ENCODE peak calls at places on chromosomes 16 and 17, in four cellular contexts. Q, P, T and C are unnamed samples.

GRCh38 chr16:3020604-3021448 is 658 bp downstream of the TNFRSF12A start:
- DNase-seq in Q (no peak), P (peak), T (peak), C (no peak)

GRCh38 chr17:11366451-11366850 is 125.4 kb downstream of the SHISA6 start:
- DNase-seq in Q (no peak), P (no peak), T (no peak), C (no peak)

GRCh38 chr17:73414171-73414955 is 102.6 kb upstream of the CDC42EP4 start:
- DNase-seq in Q (no peak), P (no peak), T (no peak), C (no peak)

GRCh38 chr16:80997139-80997798 is 9.4 kb downstream of the CMC2 start:
- DNase-seq in Q (no peak), P (no peak), T (no peak), C (peak)

GRCh38 chr16:69073181-69073669 is 32.2 kb upstream of the HAS3 start:
- DNase-seq in Q (no peak), P (no peak), T (no peak), C (no peak)

GRCh38 chr16:29987371-29988085 is 7.9 kb downstream of the HIRIP3 start:
- DNase-seq in Q (no peak), P (no peak), T (no peak), C (no peak)

GRCh38 chr17:29557717-29558116 is 9.1 kb downstream of the ABHD15 start:
- DNase-seq in Q (no peak), P (no peak), T (no peak), C (no peak)

GRCh38 chr17:74408262-74408661 is 23.6 kb upstream of the GPRC5C start:
- DNase-seq in Q (no peak), P (no peak), T (no peak), C (no peak)

GRCh38 chr17:49783051-49783715 is 5.3 kb upstream of the KAT7 start:
- DNase-seq in Q (no peak), P (no peak), T (peak), C (no peak)

GRCh38 chr16:81077077-81077940 is at the start of gene C16orf46:
- DNase-seq in Q (peak), P (peak), T (peak), C (peak)

GRCh38 chr16:31874354-31875111 is 926 bp downstream of the ZNF267 start:
- DNase-seq in Q (no peak), P (no peak), T (no peak), C (peak)

GRCh38 chr16:77675464-77676324 is 46.6 kb upstream of the NUDT7 start:
- DNase-seq in Q (peak), P (peak), T (peak), C (peak)

GRCh38 chr17:42163113-42163512 is 8.3 kb upstream of the RAB5C start:
- DNase-seq in Q (no peak), P (peak), T (no peak), C (peak)

GRCh38 chr17:1511290-1511689 is 5.1 kb downstream of the INPP5K start:
- DNase-seq in Q (no peak), P (no peak), T (peak), C (no peak)

GRCh38 chr17:80441598-80442304 is 26.8 kb downstream of the ENDOV start:
- DNase-seq in Q (no peak), P (no peak), T (no peak), C (no peak)

GRCh38 chr17:28926786-28927185 is 23.9 kb upstream of the DHRS13 start:
- DNase-seq in Q (no peak), P (no peak), T (no peak), C (no peak)

GRCh38 chr16:998615-999014 is 17.0 kb downstream of the SOX8 start:
- DNase-seq in Q (no peak), P (no peak), T (no peak), C (no peak)

DNA sequence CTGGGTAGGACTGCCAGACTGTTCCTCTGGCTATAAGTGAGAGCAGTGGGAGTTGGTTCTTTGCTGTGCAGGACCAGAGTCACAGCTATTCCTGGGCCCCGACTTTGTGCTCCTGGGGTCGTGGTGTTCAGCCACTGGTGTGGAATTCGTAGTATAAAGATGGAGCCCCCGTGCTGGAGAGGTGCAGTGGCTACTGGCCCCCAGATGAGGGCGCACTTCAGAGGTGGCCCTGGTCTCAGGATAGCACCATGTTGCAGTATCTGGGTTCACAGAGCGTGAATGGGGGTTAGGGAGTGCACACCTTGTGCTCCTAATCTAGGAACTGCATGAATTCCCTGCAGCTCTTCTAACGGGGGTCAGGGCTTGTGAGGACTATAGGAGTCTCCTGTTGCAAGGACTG is 21.1 kb downstream of the TANC2 start:
- DNase-seq in Q (no peak), P (peak), T (no peak), C (no peak)
- TF ChIP-seq CTCF in Q (peak), P (no peak), T (no peak), C (no peak)

DNA sequence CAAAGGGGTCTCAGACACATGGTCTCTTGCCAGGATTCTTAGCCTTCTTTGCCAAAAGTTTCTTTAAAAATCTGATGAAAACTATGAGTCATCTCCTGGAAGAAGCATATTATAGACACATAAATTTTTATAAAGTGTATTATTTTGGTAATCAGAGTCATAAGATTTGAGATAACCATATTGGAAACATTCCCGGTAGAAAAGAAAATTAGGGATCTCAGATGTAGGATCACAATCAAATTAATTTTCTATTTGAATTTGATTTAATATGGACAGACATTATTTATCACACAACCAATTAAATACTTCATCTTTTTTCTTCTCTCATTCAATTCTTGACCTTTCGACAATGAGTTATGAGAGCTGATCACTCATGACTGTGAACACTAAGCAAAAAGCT is 347.7 kb upstream of the CDH8 start:
- DNase-seq in Q (no peak), P (no peak), T (no peak), C (no peak)
- TF ChIP-seq CTCF in Q (no peak), P (no peak), T (no peak), C (no peak)

GRCh38 chr17:44956076-44956475 is 8.5 kb upstream of the KIF18B start:
- DNase-seq in Q (no peak), P (no peak), T (peak), C (no peak)

GRCh38 chr17:44960654-44961053 is 7.4 kb downstream of the C1QL1 start:
- DNase-seq in Q (no peak), P (no peak), T (peak), C (no peak)

GRCh38 chr17:44959821-44960523 is 8.1 kb downstream of the C1QL1 start:
- DNase-seq in Q (no peak), P (no peak), T (peak), C (no peak)

GRCh38 chr17:44952946-44953475 is 5.4 kb upstream of the KIF18B start:
- DNase-seq in Q (no peak), P (no peak), T (peak), C (no peak)

DNA sequence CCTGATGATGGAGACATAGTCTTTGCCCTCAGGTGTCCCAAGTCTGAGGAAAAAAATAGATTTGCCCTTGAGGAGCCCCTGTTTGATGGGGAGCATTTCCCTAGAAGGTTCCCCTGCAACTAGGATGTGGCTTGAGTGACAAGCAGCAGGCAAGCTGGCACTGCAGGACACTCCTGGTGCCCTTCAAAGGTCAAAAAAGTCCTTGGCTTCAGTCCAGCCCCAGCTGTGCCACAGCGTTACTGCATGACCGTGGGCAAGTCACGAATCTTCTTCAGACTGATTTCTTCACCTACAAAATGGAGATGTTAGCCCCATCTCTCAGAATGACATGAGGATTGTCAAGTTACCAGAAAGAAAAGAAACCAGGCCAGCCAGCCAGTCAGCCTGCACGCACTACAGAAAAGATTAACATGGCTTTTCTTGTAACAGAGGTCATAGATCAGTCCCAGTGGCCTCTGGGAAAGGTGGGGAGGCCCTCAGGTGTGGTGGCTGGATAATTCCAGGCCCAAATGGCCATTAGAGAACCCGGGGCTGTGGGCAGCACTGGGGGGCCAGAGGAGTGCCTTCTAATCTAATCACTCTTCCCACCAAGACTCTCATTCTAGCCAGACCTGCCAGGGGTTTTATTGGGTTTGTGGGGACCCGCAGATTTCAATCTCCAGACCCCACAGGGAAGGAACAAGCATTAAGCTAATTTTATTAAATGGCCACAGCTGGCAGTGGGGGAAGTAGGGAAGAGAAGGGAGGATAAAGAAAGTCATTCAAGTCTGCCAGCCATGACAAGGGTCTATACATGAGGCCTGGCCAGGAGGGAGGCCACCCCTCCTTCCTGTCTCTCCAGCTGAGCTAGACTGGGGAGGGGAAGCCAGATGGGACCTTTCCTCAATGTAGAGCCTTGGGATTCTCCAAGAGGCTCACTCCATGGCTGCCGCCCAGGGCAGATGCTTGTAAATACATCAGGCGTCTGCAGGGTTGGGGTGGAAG is 9.7 kb upstream of the KIF18B start:
- DNase-seq in Q (no peak), P (no peak), T (peak), C (no peak)
- TF ChIP-seq CTCF in Q (no peak), P (no peak), T (no peak), C (no peak)

GRCh38 chr17:63911041-63911635 is at the start of gene CSHL1:
- DNase-seq in Q (no peak), P (no peak), T (no peak), C (no peak)

GRCh38 chr17:63914471-63914870 is 3.4 kb upstream of the CSHL1 start:
- DNase-seq in Q (no peak), P (no peak), T (no peak), C (no peak)

GRCh38 chr17:63911657-63912100 is 621 bp upstream of the CSHL1 start:
- DNase-seq in Q (peak), P (peak), T (no peak), C (peak)

GRCh38 chr17:63910096-63910495 is 962 bp downstream of the CSHL1 start:
- DNase-seq in Q (no peak), P (no peak), T (no peak), C (no peak)
- TF ChIP-seq CTCF in Q (no peak), P (no peak), T (no peak), C (no peak)

DNA sequence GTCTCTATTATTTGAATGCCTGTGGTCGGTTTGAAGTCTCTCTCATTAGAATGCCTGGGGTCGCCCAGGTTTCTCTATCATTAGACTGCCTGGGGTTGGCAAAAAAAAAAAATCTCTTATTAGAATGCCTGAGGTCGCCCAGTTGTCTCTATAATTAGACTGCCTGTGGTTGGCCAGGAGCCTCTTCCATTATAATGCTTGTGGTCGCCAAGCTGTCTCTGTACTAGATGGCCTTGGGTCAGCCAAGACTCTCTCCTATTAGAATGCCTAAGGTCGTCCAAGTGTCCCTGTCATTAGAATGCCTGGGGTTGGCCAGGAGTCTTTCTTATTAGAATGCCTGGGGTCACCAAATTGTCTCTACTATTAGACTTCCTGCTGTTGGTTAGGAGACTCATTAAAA is 2228.4 kb downstream of the TP53TG3F start:
- DNase-seq in Q (no peak), P (no peak), T (no peak), C (no peak)
- TF ChIP-seq CTCF in Q (no peak), P (no peak), T (no peak), C (no peak)

DNA sequence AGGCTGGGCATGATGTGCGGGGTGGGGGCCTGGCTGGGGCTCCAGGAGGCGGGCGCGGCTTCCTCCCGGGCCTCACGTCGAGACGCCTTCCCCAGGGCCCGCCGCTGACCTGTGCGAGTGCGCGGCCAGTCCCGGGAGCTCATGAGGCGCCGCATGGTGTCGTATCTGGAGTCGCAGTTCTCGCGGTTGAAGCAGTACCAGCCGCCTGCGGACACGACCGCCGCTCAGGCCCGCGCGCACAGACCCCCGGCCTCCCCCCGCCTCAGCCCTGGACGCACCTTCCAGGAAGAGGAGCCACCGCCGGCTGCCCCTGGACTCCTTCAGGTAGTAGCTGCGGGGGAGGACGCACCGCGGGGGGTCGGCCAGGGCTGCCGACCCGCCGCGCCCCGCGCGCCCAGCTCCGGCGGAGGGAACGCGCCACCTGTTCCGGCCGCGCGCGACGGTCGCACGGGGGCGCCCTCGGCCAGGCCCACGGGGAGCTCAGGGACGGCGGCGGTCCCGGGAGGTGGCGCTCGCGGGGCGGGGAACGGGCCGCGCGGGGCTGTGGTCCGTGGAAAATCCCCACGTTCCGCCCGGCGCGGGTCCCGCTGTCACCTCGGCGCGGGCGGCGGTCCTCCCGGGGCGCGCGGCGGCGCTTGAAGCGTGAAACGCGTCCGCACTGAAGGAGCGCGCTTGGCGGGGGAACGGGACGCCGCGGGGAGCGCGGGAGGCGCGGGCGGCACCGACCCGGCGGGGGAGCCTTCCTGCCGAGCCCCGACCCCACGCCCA is 1.4 kb downstream of the NOTUM start:
- DNase-seq in Q (peak), P (peak), T (peak), C (peak)
- TF ChIP-seq CTCF in Q (peak), P (no peak), T (peak), C (peak)

GRCh38 chr17:62823111-62823895 is 15.2 kb upstream of the MARCHF10 start:
- DNase-seq in Q (no peak), P (no peak), T (no peak), C (no peak)
- TF ChIP-seq CTCF in Q (no peak), P (no peak), T (no peak), C (no peak)

DNA sequence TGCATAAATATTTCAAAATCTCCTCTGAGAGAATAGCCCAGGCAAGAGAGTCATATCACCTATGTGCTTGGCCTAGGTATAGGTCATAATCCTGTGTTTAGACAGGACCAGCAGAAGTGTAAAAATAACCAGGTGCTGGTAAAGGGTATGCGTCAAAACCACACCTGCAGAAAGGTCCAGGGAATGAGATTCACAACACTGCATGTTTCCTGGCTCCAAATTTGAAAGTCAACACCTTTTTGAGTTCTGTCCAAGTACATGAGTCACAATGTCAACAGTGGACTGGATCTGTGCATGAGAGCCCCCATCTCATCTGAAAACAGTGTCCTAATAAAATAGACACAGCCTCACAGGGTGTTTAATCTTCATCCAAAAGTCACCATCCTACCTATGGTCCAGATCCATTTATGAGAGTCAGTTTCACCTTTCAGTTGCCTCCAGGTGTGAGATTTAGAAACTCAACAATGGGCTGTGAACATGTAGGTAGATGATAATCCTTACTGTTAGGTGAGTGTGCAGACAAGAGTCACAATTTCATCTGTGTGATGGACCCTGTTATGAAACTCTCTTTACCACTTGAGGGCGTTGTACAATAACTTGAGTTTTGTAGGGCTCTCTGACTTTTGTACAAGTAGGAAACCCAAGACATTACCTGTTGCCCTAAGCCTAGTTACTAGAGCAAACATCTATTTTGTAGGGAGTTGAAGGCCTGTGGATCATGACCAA is 2100.7 kb downstream of the TP53TG3F start:
- DNase-seq in Q (no peak), P (no peak), T (no peak), C (no peak)
- TF ChIP-seq CTCF in Q (no peak), P (no peak), T (no peak), C (no peak)